ENCODE peak calls at places on chromosomes 6 and 20, in five cellular contexts. E is colonic mucosa, L is psoas muscle, R is PC-3, G is dorsolateral prefrontal cortex. O is an unnamed sample.
A peak's percentile ranks its signal among the peaks of the same experiment; 100 is the strongest.

GRCh38 chr20:41572010-41572572 is 46.1 kb downstream of the CHD6 start:
- DNase-seq in L (no peak), R (no peak), G (no peak), E (no peak), O (no peak)

GRCh38 chr20:17895641-17896246 is 72.8 kb downstream of the SNX5 start:
- DNase-seq in R (no peak), E (no peak), L (peak; percentile 74), G (peak; percentile 60), O (peak; percentile 59)

GRCh38 chr20:36506253-36506652 is 35.1 kb upstream of the MYL9 start:
- DNase-seq in R (peak; percentile 42), G (no peak), L (no peak), E (no peak), O (peak; percentile 29)

GRCh38 chr20:63472159-63472811 is at the start of gene KCNQ2:
- DNase-seq in G (no peak), R (no peak), E (no peak), L (no peak), O (no peak)

GRCh38 chr20:24783631-24784492 is 165.2 kb upstream of the CST7 start:
- DNase-seq in R (peak; percentile 35), E (no peak), L (no peak), G (peak; percentile 14), O (no peak)

GRCh38 chr20:10469599-10469998 is 34.5 kb downstream of the SLX4IP start:
- DNase-seq in G (no peak), R (peak; percentile 87), L (peak; percentile 27), E (peak; percentile 44), O (peak; percentile 95)

GRCh38 chr6:109153752-109154151 is 58.4 kb downstream of the CEP57L1 start:
- DNase-seq in R (no peak), L (no peak), G (no peak), E (no peak), O (no peak)

GRCh38 chr20:38581013-38581412 is at the start of gene ADIG:
- DNase-seq in G (peak; percentile 76), R (peak; percentile 7), E (no peak), L (peak; percentile 21), O (no peak)

GRCh38 chr20:42844751-42845150 is 345.0 kb downstream of the PTPRT start:
- DNase-seq in L (no peak), E (no peak), R (no peak), G (no peak), O (no peak)

GRCh38 chr6:81145506-81145905 is 607.0 kb downstream of the TENT5A start:
- DNase-seq in R (no peak), L (no peak), G (no peak), E (no peak), O (no peak)

GRCh38 chr6:35199866-35200265 is 13.9 kb upstream of the SCUBE3 start:
- DNase-seq in G (no peak), L (no peak), R (no peak), E (no peak), O (no peak)

GRCh38 chr6:157576621-157577390 is 195.8 kb downstream of the ZDHHC14 start:
- DNase-seq in E (no peak), R (no peak), G (no peak), L (no peak), O (no peak)

GRCh38 chr20:46674253-46675083 is 14.8 kb downstream of the TP53RK start:
- DNase-seq in G (no peak), L (no peak), R (no peak), E (no peak), O (no peak)

GRCh38 chr6:55543633-55544309 is 35.2 kb downstream of the HMGCLL1 start:
- DNase-seq in L (no peak), G (no peak), E (no peak), R (peak; percentile 33), O (no peak)

GRCh38 chr20:23269954-23270353 is 80.6 kb upstream of the NXT1 start:
- DNase-seq in L (no peak), G (no peak), E (no peak), R (no peak), O (peak; percentile 25)

GRCh38 chr20:50317644-50318043 is 127.0 kb downstream of the CEBPB start:
- DNase-seq in G (peak; percentile 16), L (no peak), E (no peak), R (no peak), O (no peak)

GRCh38 chr6:166041277-166041676 is 126.4 kb downstream of the TBXT start:
- DNase-seq in E (no peak), G (no peak), R (no peak), L (no peak), O (no peak)

GRCh38 chr6:93139408-93140081 is 279.8 kb downstream of the EPHA7 start:
- DNase-seq in E (no peak), G (no peak), R (no peak), L (no peak), O (no peak)

GRCh38 chr20:3808141-3808479 is 12.0 kb downstream of the CDC25B start:
- DNase-seq in E (peak; percentile 95), G (peak; percentile 82), L (peak; percentile 79), R (peak; percentile 98), O (peak; percentile 85)

GRCh38 chr20:59336551-59336950 is 36.1 kb downstream of the EDN3 start:
- DNase-seq in G (no peak), R (no peak), E (no peak), L (no peak), O (no peak)

GRCh38 chr6:23704655-23705054 is 421.4 kb upstream of the NRSN1 start:
- DNase-seq in L (no peak), G (no peak), R (no peak), E (no peak), O (no peak)

GRCh38 chr6:105014954-105015353 is 58.0 kb downstream of the LIN28B start:
- DNase-seq in L (no peak), G (no peak), R (no peak), E (no peak), O (no peak)

GRCh38 chr20:47172579-47172978 is 183.9 kb downstream of the ZMYND8 start:
- DNase-seq in E (no peak), R (no peak), G (no peak), L (no peak), O (no peak)

GRCh38 chr6:82766476-82766875 is 299.2 kb downstream of the UBE3D start:
- DNase-seq in G (no peak), E (no peak), R (peak; percentile 79), L (no peak), O (no peak)

GRCh38 chr20:43558412-43559146 is at the start of gene SGK2:
- DNase-seq in R (peak; percentile 76), L (no peak), G (no peak), E (peak; percentile 91), O (peak; percentile 53)

GRCh38 chr6:53648571-53648970 is 17.0 kb downstream of the KLHL31 start:
- DNase-seq in E (no peak), R (no peak), L (no peak), G (no peak), O (no peak)

GRCh38 chr20:32397567-32398084 is 39.5 kb downstream of the ASXL1 start:
- DNase-seq in R (no peak), E (no peak), G (no peak), L (no peak), O (no peak)

GRCh38 chr6:13711384-13711725 is 280 bp downstream of the RANBP9 start:
- DNase-seq in L (no peak), E (no peak), G (no peak), R (no peak), O (no peak)

GRCh38 chr20:63743210-63743970 is 3.8 kb downstream of the SLC2A4RG start:
- DNase-seq in E (no peak), G (no peak), L (no peak), R (no peak), O (no peak)

GRCh38 chr20:59084041-59084841 is 41.7 kb upstream of the PRELID3B start:
- DNase-seq in L (no peak), R (no peak), G (no peak), E (no peak), O (no peak)

GRCh38 chr6:63923139-63923739 is 287.6 kb downstream of the PHF3 start:
- DNase-seq in L (no peak), G (no peak), E (no peak), R (peak; percentile 55), O (peak; percentile 62)

GRCh38 chr20:17624551-17625245 is 54.8 kb downstream of the DSTN start:
- DNase-seq in G (peak; percentile 25), R (no peak), E (no peak), L (no peak), O (no peak)

GRCh38 chr20:1299522-1299921 is 29.4 kb downstream of the SDCBP2 start:
- DNase-seq in L (no peak), R (peak; percentile 32), E (peak; percentile 34), G (no peak), O (no peak)

DNA sequence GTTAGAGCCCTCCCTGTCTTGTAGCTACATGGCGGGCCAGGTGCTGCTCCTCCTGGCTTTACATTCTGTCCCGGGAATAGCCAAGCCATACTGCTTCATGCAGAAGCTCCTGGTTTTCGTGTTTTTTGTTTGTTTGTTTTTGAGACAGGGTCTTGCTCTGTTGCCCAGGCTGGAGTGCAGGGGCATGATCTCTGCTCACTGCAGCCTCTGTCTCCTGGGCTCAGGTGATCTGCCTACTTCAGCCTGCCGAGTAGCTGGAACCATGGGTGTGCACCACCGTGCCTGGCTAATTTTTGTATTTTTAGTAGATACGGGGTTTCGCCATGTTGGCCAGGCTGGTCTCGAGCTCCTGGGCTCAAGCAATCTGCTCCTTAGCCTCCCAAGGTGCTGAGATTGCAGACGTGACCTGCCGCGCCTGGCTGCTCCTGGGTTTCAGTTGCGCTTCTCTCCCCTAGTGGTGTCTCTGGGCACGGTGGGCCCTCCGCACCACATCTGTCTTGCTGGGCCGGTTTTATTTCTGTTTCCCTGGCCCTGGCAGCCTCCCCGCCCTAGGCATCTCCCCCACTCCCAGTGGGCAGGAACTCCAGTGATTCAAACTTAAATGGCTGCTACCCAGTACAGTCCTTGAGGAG is 12.9 kb downstream of the CDYL start:
- DNase-seq in G (no peak), R (no peak), E (no peak), L (no peak), O (no peak)
- TF ChIP-seq CTCF in G (no peak), R (no peak), E (no peak), L (no peak), O (no peak)

GRCh38 chr6:131029661-131030297 is 33.3 kb downstream of the EPB41L2 start:
- DNase-seq in G (no peak), L (no peak), R (no peak), E (no peak), O (peak; percentile 70)
- H3K4me3 ChIP-seq in G (no peak overlapping the region), L (no peak overlapping the region), R (no peak overlapping the region), E (no peak overlapping the region), O (no peak overlapping the region)

DNA sequence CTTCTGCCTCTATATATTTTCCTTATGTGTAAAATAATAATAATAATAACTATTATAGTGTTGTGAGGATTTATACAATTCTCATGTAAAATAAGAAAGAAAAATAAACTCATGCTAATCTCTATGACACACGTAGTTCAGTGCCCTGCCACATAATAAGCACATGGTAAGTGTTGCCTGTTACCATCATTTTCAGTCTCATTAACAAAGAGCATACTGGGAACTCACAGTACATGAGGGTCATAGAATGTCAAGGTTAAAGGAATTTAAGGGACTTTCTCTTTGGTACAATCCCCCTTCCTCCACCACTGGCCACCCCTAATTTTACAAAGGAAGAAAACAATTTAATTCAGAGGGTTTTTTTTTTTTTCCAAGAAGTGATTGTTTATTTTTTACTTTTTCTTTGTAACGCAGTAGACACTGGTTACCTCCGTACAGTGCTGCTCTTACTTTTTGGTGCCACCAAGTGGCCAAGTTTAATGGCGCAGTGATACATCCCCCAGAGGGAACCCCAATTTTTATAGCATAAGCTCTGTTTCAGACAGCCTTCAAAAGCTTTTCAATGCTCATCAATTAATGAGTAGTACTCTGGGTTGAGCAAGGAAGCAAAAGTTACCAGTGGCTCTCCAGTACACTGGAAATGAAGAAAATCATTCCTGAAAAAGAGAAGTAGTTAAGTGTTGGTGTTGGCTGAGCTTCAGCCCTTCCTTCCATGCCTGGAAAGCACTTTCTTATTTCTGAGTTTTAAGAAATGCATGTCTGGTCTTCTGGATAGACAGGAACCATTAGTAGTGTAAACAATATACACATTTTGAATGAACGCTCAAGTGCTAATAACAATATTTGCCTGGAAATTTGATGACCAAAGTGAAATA is 129.3 kb upstream of the SMLR1 start:
- DNase-seq in R (peak; percentile 62), L (no peak), G (peak; percentile 38), E (peak; percentile 47), O (peak; percentile 71)
- TF ChIP-seq CTCF in R (peak; percentile 89), L (peak; percentile 66), G (peak; percentile 79), E (peak; percentile 71), O (peak; percentile 89)

GRCh38 chr20:16095241-16095640 is 478.0 kb downstream of the KIF16B start:
- DNase-seq in R (no peak), L (no peak), G (no peak), E (no peak), O (no peak)
- H3K4me3 ChIP-seq in R (no peak overlapping the region), L (no peak overlapping the region), G (no peak overlapping the region), E (no peak overlapping the region), O (no peak overlapping the region)

O was measured in cardiac fibroblast.